ENCODE peak calls at places on chromosome 22, in six cellular contexts. One of them, this sample, is unnamed.

GRCh38 chr22:39920134-39920743 is 19.4 kb downstream of the GRAP2 start:
- DNase-seq in GM12891: no peak
- DNase-seq in H1: no peak
- DNase-seq in K562: peak
- DNase-seq in HepG2: no peak
- DNase-seq in GM12878: no peak
- DNase-seq in this sample: no peak

GRCh38 chr22:27846248-27846760 is 44.7 kb upstream of the MN1 start:
- DNase-seq in GM12891: no peak
- DNase-seq in H1: no peak
- DNase-seq in K562: no peak
- DNase-seq in HepG2: no peak
- DNase-seq in GM12878: no peak
- DNase-seq in this sample: no peak

GRCh38 chr22:44582016-44582415 is 84.0 kb upstream of the RTL6 start:
- DNase-seq in GM12891: no peak
- DNase-seq in H1: no peak
- DNase-seq in K562: no peak
- DNase-seq in HepG2: no peak
- DNase-seq in GM12878: no peak
- DNase-seq in this sample: no peak

GRCh38 chr22:50444663-50445062 is 30.2 kb downstream of the SBF1 start:
- DNase-seq in GM12891: no peak
- DNase-seq in H1: no peak
- DNase-seq in K562: no peak
- DNase-seq in HepG2: no peak
- DNase-seq in GM12878: no peak
- DNase-seq in this sample: no peak

GRCh38 chr22:43134553-43134952 is 8.6 kb downstream of the MCAT start:
- DNase-seq in GM12891: no peak
- DNase-seq in H1: no peak
- DNase-seq in K562: no peak
- DNase-seq in HepG2: no peak
- DNase-seq in GM12878: no peak
- DNase-seq in this sample: no peak

GRCh38 chr22:27761652-27762051 is 39.9 kb downstream of the MN1 start:
- DNase-seq in GM12891: no peak
- DNase-seq in H1: no peak
- DNase-seq in K562: no peak
- DNase-seq in HepG2: no peak
- DNase-seq in GM12878: no peak
- DNase-seq in this sample: no peak

GRCh38 chr22:43000441-43001175 is 14.3 kb downstream of the PACSIN2 start:
- DNase-seq in GM12891: no peak
- DNase-seq in H1: no peak
- DNase-seq in K562: no peak
- DNase-seq in HepG2: no peak
- DNase-seq in GM12878: no peak
- DNase-seq in this sample: no peak

GRCh38 chr22:49688516-49689254 is 139.0 kb downstream of the BRD1 start:
- DNase-seq in GM12891: no peak
- DNase-seq in H1: no peak
- DNase-seq in K562: no peak
- DNase-seq in HepG2: no peak
- DNase-seq in GM12878: no peak
- DNase-seq in this sample: no peak

GRCh38 chr22:34414467-34415440 is 494.5 kb upstream of the LARGE1 start:
- DNase-seq in GM12891: peak
- DNase-seq in H1: peak
- DNase-seq in K562: peak
- DNase-seq in HepG2: peak
- DNase-seq in GM12878: peak
- DNase-seq in this sample: peak

GRCh38 chr22:48299801-48300200 is 1527.9 kb downstream of the BRD1 start:
- DNase-seq in GM12891: no peak
- DNase-seq in H1: no peak
- DNase-seq in K562: no peak
- DNase-seq in HepG2: no peak
- DNase-seq in GM12878: no peak
- DNase-seq in this sample: no peak

GRCh38 chr22:48577014-48577690 is 1250.5 kb downstream of the BRD1 start:
- DNase-seq in GM12891: no peak
- DNase-seq in H1: no peak
- DNase-seq in K562: no peak
- DNase-seq in HepG2: no peak
- DNase-seq in GM12878: no peak
- DNase-seq in this sample: no peak

GRCh38 chr22:37090920-37091688 is 18.4 kb downstream of the TMPRSS6 start:
- DNase-seq in GM12891: no peak
- DNase-seq in H1: no peak
- DNase-seq in K562: no peak
- DNase-seq in HepG2: no peak
- DNase-seq in GM12878: no peak
- DNase-seq in this sample: no peak

GRCh38 chr22:37086184-37086583 is 23.3 kb downstream of the TMPRSS6 start:
- DNase-seq in GM12891: no peak
- DNase-seq in H1: no peak
- DNase-seq in K562: no peak
- DNase-seq in HepG2: no peak
- DNase-seq in GM12878: no peak
- DNase-seq in this sample: no peak

GRCh38 chr22:37089451-37089850 is 20.1 kb downstream of the TMPRSS6 start:
- DNase-seq in GM12891: no peak
- DNase-seq in H1: no peak
- DNase-seq in K562: no peak
- DNase-seq in HepG2: no peak
- DNase-seq in GM12878: no peak
- DNase-seq in this sample: no peak

GRCh38 chr22:37088108-37088605 is 21.4 kb downstream of the TMPRSS6 start:
- DNase-seq in GM12891: no peak
- DNase-seq in H1: no peak
- DNase-seq in K562: peak
- DNase-seq in HepG2: no peak
- DNase-seq in GM12878: no peak
- DNase-seq in this sample: no peak

GRCh38 chr22:37088750-37089408 is 20.6 kb downstream of the TMPRSS6 start:
- DNase-seq in GM12891: no peak
- DNase-seq in H1: no peak
- DNase-seq in K562: no peak
- DNase-seq in HepG2: no peak
- DNase-seq in GM12878: no peak
- DNase-seq in this sample: no peak
- TF ChIP-seq TAF1 in GM12891: no peak
- TF ChIP-seq TAF1 in H1: no peak
- TF ChIP-seq TAF1 in K562: no peak
- TF ChIP-seq TAF1 in HepG2: no peak
- TF ChIP-seq TAF1 in GM12878: no peak
- TF ChIP-seq TAF1 in this sample: no peak

DNA sequence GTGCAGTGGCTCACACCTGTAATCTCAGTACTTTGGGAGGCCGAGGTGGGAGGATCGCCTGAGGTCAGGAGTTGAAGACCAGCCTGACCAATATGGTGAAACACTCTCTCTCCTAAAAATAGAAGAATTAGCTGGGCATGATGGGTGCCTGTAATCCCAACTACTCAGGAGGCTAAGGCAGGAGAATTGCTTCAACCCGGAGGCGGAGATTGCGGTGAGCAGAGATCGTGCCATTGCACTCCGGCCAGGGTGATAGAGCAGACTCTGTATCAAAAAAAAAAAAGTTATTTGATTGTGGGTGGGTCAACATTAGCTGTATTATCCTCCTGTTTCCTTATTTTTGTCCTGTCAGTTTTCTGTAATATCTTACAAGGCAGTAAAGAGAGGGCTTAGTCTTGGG is 11.9 kb upstream of the RFPL1 start:
- DNase-seq in GM12891: no peak
- DNase-seq in H1: no peak
- DNase-seq in K562: no peak
- DNase-seq in HepG2: no peak
- DNase-seq in GM12878: no peak
- DNase-seq in this sample: no peak
- TF ChIP-seq POLR2A in GM12891: no peak
- TF ChIP-seq POLR2A in H1: no peak
- TF ChIP-seq POLR2A in K562: no peak
- TF ChIP-seq POLR2A in HepG2: no peak
- TF ChIP-seq POLR2A in GM12878: no peak
- TF ChIP-seq POLR2A in this sample: no peak

GRCh38 chr22:30575011-30575671 is 676 bp upstream of the GAL3ST1 start:
- DNase-seq in GM12891: no peak
- DNase-seq in H1: no peak
- DNase-seq in K562: no peak
- DNase-seq in HepG2: no peak
- DNase-seq in GM12878: no peak
- DNase-seq in this sample: no peak
- TF ChIP-seq POLR2AphosphoS5 in GM12891: peak
- TF ChIP-seq POLR2AphosphoS5 in H1: no peak
- TF ChIP-seq POLR2AphosphoS5 in K562: no peak
- TF ChIP-seq POLR2AphosphoS5 in HepG2: no peak
- TF ChIP-seq POLR2AphosphoS5 in GM12878: peak
- TF ChIP-seq POLR2AphosphoS5 in this sample: no peak

GRCh38 chr22:20141186-20142077 is 9.4 kb downstream of the CCDC188 start:
- DNase-seq in GM12891: no peak
- DNase-seq in H1: no peak
- DNase-seq in K562: no peak
- DNase-seq in HepG2: no peak
- DNase-seq in GM12878: no peak
- DNase-seq in this sample: no peak
- TF ChIP-seq TAF1 in GM12891: no peak
- TF ChIP-seq TAF1 in H1: no peak
- TF ChIP-seq TAF1 in K562: no peak
- TF ChIP-seq TAF1 in HepG2: no peak
- TF ChIP-seq TAF1 in GM12878: no peak
- TF ChIP-seq TAF1 in this sample: no peak

GRCh38 chr22:18023509-18024275 is 669 bp downstream of the MICAL3 start:
- DNase-seq in GM12891: peak
- DNase-seq in H1: peak
- DNase-seq in K562: peak
- DNase-seq in HepG2: no peak
- DNase-seq in GM12878: no peak
- DNase-seq in this sample: peak
- TF ChIP-seq POLR2A in GM12891: no peak
- TF ChIP-seq POLR2A in H1: no peak
- TF ChIP-seq POLR2A in K562: no peak
- TF ChIP-seq POLR2A in HepG2: no peak
- TF ChIP-seq POLR2A in GM12878: no peak
- TF ChIP-seq POLR2A in this sample: no peak

GRCh38 chr22:20653012-20653794 is 120.7 kb upstream of the SERPIND1 start:
- DNase-seq in GM12891: no peak
- DNase-seq in H1: no peak
- DNase-seq in K562: no peak
- DNase-seq in HepG2: no peak
- DNase-seq in GM12878: no peak
- DNase-seq in this sample: no peak
- TF ChIP-seq POLR2AphosphoS5 in GM12891: no peak
- TF ChIP-seq POLR2AphosphoS5 in H1: no peak
- TF ChIP-seq POLR2AphosphoS5 in K562: no peak
- TF ChIP-seq POLR2AphosphoS5 in HepG2: no peak
- TF ChIP-seq POLR2AphosphoS5 in GM12878: no peak
- TF ChIP-seq POLR2AphosphoS5 in this sample: no peak

DNA sequence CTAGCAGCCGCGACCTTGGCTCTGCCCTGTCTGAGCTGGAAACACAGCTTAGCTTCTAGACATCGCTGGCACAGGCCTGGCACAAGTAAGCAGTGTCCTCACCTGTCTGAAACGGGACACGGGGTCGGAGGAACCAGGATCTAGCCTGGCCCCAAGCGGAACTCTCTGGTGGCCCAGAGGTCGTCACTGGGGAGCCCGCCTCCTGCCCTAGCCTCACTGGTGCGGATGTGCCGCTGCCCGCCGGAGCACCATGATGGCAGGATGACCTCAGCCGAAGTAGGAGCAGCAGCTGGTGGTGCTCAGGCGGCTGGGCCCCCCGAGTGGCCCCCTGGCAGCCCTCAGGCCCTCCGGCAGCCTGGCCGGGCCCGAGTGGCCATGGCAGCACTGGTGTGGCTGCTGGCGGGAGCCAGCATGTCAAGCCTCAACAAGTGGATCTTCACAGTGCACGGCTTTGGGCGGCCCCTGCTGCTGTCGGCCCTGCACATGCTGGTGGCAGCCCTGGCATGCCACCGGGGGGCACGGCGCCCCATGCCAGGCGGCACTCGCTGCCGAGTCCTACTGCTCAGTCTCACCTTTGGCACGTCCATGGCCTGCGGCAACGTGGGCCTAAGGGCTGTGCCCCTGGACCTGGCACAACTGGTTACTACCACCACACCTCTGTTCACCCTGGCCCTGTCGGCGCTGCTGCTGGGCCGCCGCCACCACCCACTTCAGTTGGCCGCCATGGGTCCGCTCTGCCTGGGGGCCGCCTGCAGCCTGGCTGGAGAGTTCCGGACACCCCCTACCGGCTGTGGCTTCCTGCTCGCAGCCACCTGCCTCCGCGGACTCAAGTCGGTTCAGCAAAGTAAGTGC is 871 bp downstream of the SLC35E4 start:
- DNase-seq in GM12891: no peak
- DNase-seq in H1: no peak
- DNase-seq in K562: no peak
- DNase-seq in HepG2: no peak
- DNase-seq in GM12878: no peak
- DNase-seq in this sample: no peak
- TF ChIP-seq TAF1 in GM12891: no peak
- TF ChIP-seq TAF1 in H1: no peak
- TF ChIP-seq TAF1 in K562: no peak
- TF ChIP-seq TAF1 in HepG2: no peak
- TF ChIP-seq TAF1 in GM12878: no peak
- TF ChIP-seq TAF1 in this sample: no peak

DNA sequence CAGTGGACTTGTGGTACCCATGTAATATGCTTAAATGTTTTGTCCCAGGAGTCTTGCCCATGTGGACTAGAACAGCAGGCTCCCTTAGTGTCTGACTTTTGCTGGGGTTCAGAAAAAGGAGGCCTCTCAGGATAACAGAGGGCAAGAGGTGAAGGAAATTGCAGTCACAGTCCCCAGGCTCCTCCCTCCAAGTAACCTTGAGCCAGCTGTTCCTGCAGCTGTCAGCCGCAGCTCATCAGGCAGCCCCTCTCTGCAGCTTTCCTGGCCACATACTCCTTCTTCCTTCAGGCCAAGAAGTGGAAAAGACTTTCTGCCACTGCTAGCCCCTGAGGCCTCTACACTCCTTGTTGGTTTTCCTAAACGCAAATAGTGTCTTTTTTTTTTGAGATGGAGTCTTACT is 6.3 kb upstream of the MYO18B start:
- DNase-seq in GM12891: no peak
- DNase-seq in H1: no peak
- DNase-seq in K562: no peak
- DNase-seq in HepG2: no peak
- DNase-seq in GM12878: no peak
- DNase-seq in this sample: no peak
- TF ChIP-seq POLR2A in GM12891: no peak
- TF ChIP-seq POLR2A in H1: no peak
- TF ChIP-seq POLR2A in K562: no peak
- TF ChIP-seq POLR2A in HepG2: no peak
- TF ChIP-seq POLR2A in GM12878: no peak
- TF ChIP-seq POLR2A in this sample: no peak